ENCODE peak calls at places on chromosome 12, in five cellular contexts. O is left ventricle myocardium inferior, D is neuronal stem cell, C is brain microvascular endothelial cell, X is mesenchymal stem cell. K is an unnamed sample. For H3K27me3, the result is how much of the 10 kb centered on the place peaks cover.

GRCh38 chr12:98456583-98457573 is 58.5 kb upstream of the TMPO start:
- DNase-seq in O (peak), D (peak), C (no peak), X (peak), K (no peak)

GRCh38 chr12:108425238-108425795 is 86.2 kb upstream of the CMKLR1 start:
- DNase-seq in O (no peak), D (no peak), C (no peak), X (no peak), K (no peak)

GRCh38 chr12:4320287-4320858 is 640 bp upstream of the TIGAR start:
- DNase-seq in O (no peak), D (peak), C (no peak), X (no peak), K (no peak)

GRCh38 chr12:123250471-123251383 is 17.5 kb downstream of the MTRFR start:
- DNase-seq in O (no peak), D (no peak), C (no peak), X (no peak), K (peak)

GRCh38 chr12:79006306-79006705 is 141.7 kb downstream of the SYT1 start:
- DNase-seq in O (no peak), D (no peak), C (peak), X (peak), K (peak)

GRCh38 chr12:93109794-93110203 is 180.7 kb upstream of the EEA1 start:
- DNase-seq in O (no peak), D (no peak), C (no peak), X (peak), K (peak)

GRCh38 chr12:24960222-24960855 is 11.4 kb upstream of the BCAT1 start:
- DNase-seq in O (no peak), D (no peak), C (peak), X (peak), K (peak)

GRCh38 chr12:111444314-111444705 is 38.6 kb downstream of the SH2B3 start:
- DNase-seq in O (no peak), D (no peak), C (no peak), X (peak), K (no peak)

GRCh38 chr12:68808388-68809189 is 612 bp downstream of the MDM2 start:
- DNase-seq in O (peak), D (no peak), C (peak), X (peak), K (peak)

GRCh38 chr12:99745106-99745505 is 97.6 kb downstream of the GARIN6 start:
- DNase-seq in O (no peak), D (no peak), C (no peak), X (no peak), K (no peak)

GRCh38 chr12:29148065-29148957 is 767 bp upstream of the FAR2 start:
- DNase-seq in O (peak), D (no peak), C (peak), X (peak), K (no peak)

GRCh38 chr12:2608608-2608945 is 186.2 kb upstream of the FKBP4 start:
- DNase-seq in O (no peak), D (no peak), C (no peak), X (no peak), K (no peak)

GRCh38 chr12:121239335-121239678 is 29.4 kb downstream of the P2RX4 start:
- DNase-seq in O (no peak), D (no peak), C (no peak), X (no peak), K (no peak)

GRCh38 chr12:80041691-80042090 is 57.6 kb upstream of the OTOGL start:
- DNase-seq in O (no peak), D (no peak), C (no peak), X (peak), K (peak)

GRCh38 chr12:128811806-128812205 is 12.0 kb downstream of the SLC15A4 start:
- DNase-seq in O (no peak), D (no peak), C (no peak), X (no peak), K (no peak)

GRCh38 chr12:75553865-75554555 is 42.6 kb upstream of the KRR1 start:
- DNase-seq in O (no peak), D (no peak), C (no peak), X (no peak), K (no peak)

GRCh38 chr12:50677858-50678257 is 86.0 kb upstream of the ATF1 start:
- DNase-seq in O (no peak), D (no peak), C (no peak), X (no peak), K (no peak)

GRCh38 chr12:68440068-68440581 is 108.0 kb upstream of the MDM1 start:
- DNase-seq in O (no peak), D (no peak), C (peak), X (peak), K (peak)

GRCh38 chr12:154058-154457 is 59.9 kb downstream of the SLC6A12 start:
- DNase-seq in O (no peak), D (no peak), C (no peak), X (no peak), K (no peak)

GRCh38 chr12:41064411-41064810 is 123.7 kb upstream of the PDZRN4 start:
- DNase-seq in O (no peak), D (no peak), C (no peak), X (no peak), K (no peak)

GRCh38 chr12:18139989-18140596 is 50.1 kb upstream of the RERGL start:
- DNase-seq in O (no peak), D (peak), C (no peak), X (peak), K (peak)

GRCh38 chr12:116890330-116890729 is 9.1 kb upstream of the HRK start:
- DNase-seq in O (no peak), D (no peak), C (no peak), X (no peak), K (no peak)

GRCh38 chr12:2409656-2410265 is 357.0 kb downstream of the CACNA1C start:
- DNase-seq in O (no peak), D (no peak), C (no peak), X (no peak), K (no peak)

GRCh38 chr12:15350643-15351042 is 28.3 kb downstream of the PTPRO start:
- DNase-seq in O (no peak), D (no peak), C (no peak), X (no peak), K (no peak)

GRCh38 chr12:99619389-99620158 is 28.0 kb upstream of the GARIN6 start:
- DNase-seq in O (no peak), D (peak), C (peak), X (peak), K (peak)

GRCh38 chr12:30985814-30986452 is 59.4 kb downstream of the TSPAN11 start:
- DNase-seq in O (peak), D (peak), C (peak), X (peak), K (peak)

GRCh38 chr12:87960557-87960956 is 68.6 kb downstream of the C12orf50 start:
- DNase-seq in O (no peak), D (no peak), C (no peak), X (no peak), K (no peak)

GRCh38 chr12:105365231-105365630 is 34.7 kb downstream of the C12orf75 start:
- DNase-seq in O (no peak), D (no peak), C (no peak), X (no peak), K (no peak)

GRCh38 chr12:30829876-30830275 is 75.1 kb upstream of the CAPRIN2 start:
- DNase-seq in O (no peak), D (no peak), C (no peak), X (no peak), K (no peak)

GRCh38 chr12:30515351-30515750 is 180.3 kb downstream of the IPO8 start:
- DNase-seq in O (no peak), D (peak), C (no peak), X (peak), K (no peak)

GRCh38 chr12:90261283-90261682 is 552.6 kb upstream of the ATP2B1 start:
- DNase-seq in O (no peak), D (no peak), C (no peak), X (peak), K (no peak)

GRCh38 chr12:132243596-132244289 is 85.6 kb downstream of the GALNT9 start:
- DNase-seq in O (no peak), D (no peak), C (no peak), X (no peak), K (no peak)

GRCh38 chr12:91058821-91059220 is 997 bp upstream of the KERA start:
- DNase-seq in O (no peak), D (no peak), C (no peak), X (no peak), K (peak)

GRCh38 chr12:53754633-53755261 is 3.0 kb upstream of the CISTR start:
- DNase-seq in O (no peak), D (no peak), C (no peak), X (peak), K (no peak)

GRCh38 chr12:53757095-53757770 is 5.5 kb upstream of the CISTR start:
- DNase-seq in O (peak), D (peak), C (peak), X (peak), K (peak)

GRCh38 chr12:53758081-53758769 is 6.4 kb upstream of the CISTR start:
- DNase-seq in O (no peak), D (no peak), C (no peak), X (no peak), K (no peak)

GRCh38 chr12:53755451-53756290 is 3.9 kb upstream of the CISTR start:
- DNase-seq in O (no peak), D (no peak), C (no peak), X (no peak), K (no peak)

GRCh38 chr12:53756300-53757094 is 4.7 kb upstream of the CISTR start:
- DNase-seq in O (no peak), D (no peak), C (no peak), X (no peak), K (no peak)
- H3K4me3 ChIP-seq in O (no peak), D (no peak), C (no peak), X (peak), K (no peak)

DNA sequence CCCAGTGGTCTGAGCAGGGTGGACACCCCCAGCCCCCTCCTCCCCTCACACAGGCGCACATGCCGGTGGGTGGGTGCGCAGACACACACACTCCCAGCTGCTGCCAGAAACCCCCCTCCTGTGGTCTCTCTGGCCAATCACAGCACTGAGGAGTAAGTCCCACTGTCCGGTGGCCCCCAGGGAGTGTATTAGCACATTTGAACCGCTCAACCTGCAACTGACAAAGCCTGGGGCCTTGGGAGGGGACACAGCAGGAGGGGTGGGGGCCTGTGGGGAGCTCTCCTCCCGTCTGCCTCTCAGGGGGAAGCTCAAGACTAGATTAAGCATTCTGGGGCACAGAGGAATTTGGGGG is 11.7 kb downstream of the FIGNL2 start:
- DNase-seq in O (no peak), D (no peak), C (no peak), X (no peak), K (no peak)
- H3K27me3 ChIP-seq in O (half or more), D (under half), C (under half), X (half or more), K (under half)

DNA sequence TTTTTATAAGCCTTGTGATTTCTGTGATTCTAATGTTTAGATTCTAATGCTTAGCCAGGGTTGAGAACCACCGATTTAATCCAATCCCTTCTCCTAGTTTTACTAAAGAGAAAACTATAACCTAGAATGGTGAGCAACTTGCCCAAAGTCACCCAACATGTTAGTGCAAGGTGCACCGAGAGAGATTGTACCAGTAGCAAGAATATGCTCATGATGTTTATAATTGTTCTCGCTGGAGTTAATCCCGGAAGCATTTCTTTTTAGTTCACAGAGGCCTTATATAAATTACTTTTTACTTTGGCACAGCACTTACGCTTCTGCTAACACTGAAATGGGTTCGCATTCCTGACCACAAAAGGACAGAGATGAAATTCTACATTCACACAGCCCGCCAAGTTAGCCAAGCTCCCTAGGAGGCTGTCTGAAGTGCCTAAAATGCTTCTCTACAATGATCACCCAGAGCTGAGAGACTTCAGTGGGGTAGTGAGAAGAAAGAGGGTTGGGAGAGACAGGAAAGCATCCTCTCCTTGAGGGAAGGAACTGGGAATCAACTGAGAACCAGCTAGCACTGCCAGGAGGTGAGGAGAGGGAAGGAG is 579 bp upstream of the BLOC1S1 start:
- DNase-seq in O (no peak), D (no peak), C (no peak), X (no peak), K (no peak)
- H3K4me3 ChIP-seq in O (peak), D (peak), C (peak), X (peak), K (peak)

DNA sequence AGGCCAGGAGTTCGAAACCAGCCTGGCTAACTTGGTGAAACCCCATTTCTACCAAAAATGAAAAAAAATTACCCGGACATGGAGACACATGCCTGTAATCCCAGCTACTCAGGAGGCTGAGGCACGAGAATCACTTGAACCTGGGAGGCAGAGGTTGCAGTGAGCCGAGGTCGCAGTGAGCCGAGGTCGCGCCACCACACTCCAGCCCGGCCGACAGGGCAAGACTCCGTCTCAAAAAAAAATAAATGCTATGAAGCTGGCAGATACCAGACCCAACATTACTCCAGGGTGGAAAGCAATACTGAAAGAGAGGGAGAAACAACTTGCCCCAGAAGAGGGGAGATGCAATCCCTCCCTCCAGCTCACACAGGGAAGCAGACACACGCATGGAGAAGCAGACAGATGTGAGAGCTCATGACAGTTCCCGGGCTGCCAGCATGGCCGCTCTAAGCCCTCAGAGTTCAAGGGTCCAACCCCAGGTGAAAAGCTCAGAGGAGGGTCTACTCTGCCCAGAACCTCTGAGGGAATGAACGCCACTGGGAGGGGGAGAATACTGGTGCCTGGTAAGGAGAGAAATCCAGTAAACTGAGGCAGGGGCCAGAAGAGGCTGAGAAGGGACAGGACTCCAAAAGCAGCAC is 34.8 kb upstream of the PLEKHG6 start:
- DNase-seq in O (no peak), D (no peak), C (no peak), X (no peak), K (no peak)
- H3K27me3 ChIP-seq in O (under half), D (under half), C (under half), X (under half), K (under half)

GRCh38 chr12:27782481-27782880 is 2.4 kb upstream of the MANSC4 start:
- DNase-seq in O (no peak), D (no peak), C (no peak), X (no peak), K (no peak)
- H3K4me3 ChIP-seq in O (no peak), D (no peak), C (no peak), X (peak), K (no peak)

GRCh38 chr12:26118356-26118755 is 6.5 kb downstream of the BHLHE41 start:
- DNase-seq in O (no peak), D (no peak), C (no peak), X (no peak), K (no peak)
- H3K27me3 ChIP-seq in O (under half), D (under half), C (under half), X (under half), K (under half)